ENCODE peak calls at places on chromosomes 11 and 22, in six cellular contexts. G is AG09319; E is HuH-7.5; K is activated CD4-positive, alpha-beta T cell treated with anti-CD3 and anti-CD28 coated beads for 4 hours; Z is OCI-LY7; F is HS-27A. W is an unnamed sample.

GRCh38 chr22:31093090-31093850 is 12.2 kb downstream of the SMTN start:
- DNase-seq in G (no peak), E (peak), K (no peak), Z (no peak), F (no peak), W (no peak)

GRCh38 chr11:7903940-7904339 is 27.1 kb downstream of the OR10A6 start:
- DNase-seq in G (no peak), E (no peak), K (no peak), Z (no peak), F (no peak), W (no peak)

GRCh38 chr22:33130473-33130872 is 72.3 kb upstream of the SYN3 start:
- DNase-seq in G (no peak), E (peak), K (no peak), Z (no peak), F (no peak), W (no peak)

GRCh38 chr11:130101661-130102060 is 32.0 kb downstream of the APLP2 start:
- DNase-seq in G (no peak), E (no peak), K (no peak), Z (no peak), F (no peak), W (no peak)

GRCh38 chr11:44858796-44859527 is 91.7 kb downstream of the TP53I11 start:
- DNase-seq in G (no peak), E (no peak), K (no peak), Z (no peak), F (no peak), W (no peak)

GRCh38 chr11:134527382-134528243 is 115.6 kb upstream of the B3GAT1 start:
- DNase-seq in G (no peak), E (no peak), K (no peak), Z (no peak), F (no peak), W (peak)

GRCh38 chr11:66133216-66133775 is 63.2 kb downstream of the PACS1 start:
- DNase-seq in G (no peak), E (no peak), K (no peak), Z (peak), F (no peak), W (no peak)

GRCh38 chr11:35541621-35542375 is 16.4 kb upstream of the PAMR1 start:
- DNase-seq in G (no peak), E (no peak), K (no peak), Z (no peak), F (no peak), W (no peak)

GRCh38 chr11:118438314-118438931 is 2.1 kb downstream of the KMT2A start:
- DNase-seq in G (peak), E (peak), K (peak), Z (peak), F (no peak), W (peak)

GRCh38 chr11:10205928-10206327 is 88.1 kb downstream of the SBF2 start:
- DNase-seq in G (no peak), E (no peak), K (no peak), Z (no peak), F (no peak), W (no peak)

GRCh38 chr22:33996824-33997223 is 76.5 kb upstream of the LARGE1 start:
- DNase-seq in G (no peak), E (no peak), K (no peak), Z (no peak), F (no peak), W (no peak)

GRCh38 chr11:105032495-105032894 is 2.4 kb downstream of the CASP1 start:
- DNase-seq in G (no peak), E (no peak), K (no peak), Z (no peak), F (no peak), W (no peak)

GRCh38 chr11:8533332-8533731 is 60.7 kb downstream of the STK33 start:
- DNase-seq in G (no peak), E (no peak), K (no peak), Z (no peak), F (no peak), W (no peak)

GRCh38 chr11:132496341-132496740 is 1036.0 kb downstream of the OPCML start:
- DNase-seq in G (no peak), E (no peak), K (no peak), Z (no peak), F (no peak), W (no peak)

W was measured in BE2C.